ENCODE peak calls at places on chromosome 20, in six cellular contexts. One of them, this sample, is unnamed.

GRCh38 chr20:20095114-20095872 is 43.0 kb downstream of the CFAP61 start:
- DNase-seq in upper lobe of right lung: no peak
- DNase-seq in A549: no peak
- DNase-seq in IMR-90: no peak
- DNase-seq in suprapubic skin: no peak
- DNase-seq in neural progenitor cell: no peak
- DNase-seq in this sample: no peak

GRCh38 chr20:4021905-4022304 is 6.5 kb upstream of the RNF24 start:
- DNase-seq in upper lobe of right lung: no peak
- DNase-seq in A549: no peak
- DNase-seq in IMR-90: peak; percentile 58
- DNase-seq in suprapubic skin: no peak
- DNase-seq in neural progenitor cell: no peak
- DNase-seq in this sample: no peak

GRCh38 chr20:35663813-35664543 is 722 bp downstream of the CPNE1 start:
- DNase-seq in upper lobe of right lung: peak; percentile 74
- DNase-seq in A549: peak; percentile 54
- DNase-seq in IMR-90: peak; percentile 6
- DNase-seq in suprapubic skin: peak; percentile 69
- DNase-seq in neural progenitor cell: peak; percentile 79
- DNase-seq in this sample: no peak

GRCh38 chr20:48538058-48538825 is 289.6 kb downstream of the PREX1 start:
- DNase-seq in upper lobe of right lung: no peak
- DNase-seq in A549: peak; percentile 51
- DNase-seq in IMR-90: peak; percentile 52
- DNase-seq in suprapubic skin: no peak
- DNase-seq in neural progenitor cell: peak; percentile 48
- DNase-seq in this sample: no peak

GRCh38 chr20:10065154-10065833 is 30.5 kb downstream of the ANKEF1 start:
- DNase-seq in upper lobe of right lung: no peak
- DNase-seq in A549: no peak
- DNase-seq in IMR-90: peak; percentile 33
- DNase-seq in suprapubic skin: no peak
- DNase-seq in neural progenitor cell: no peak
- DNase-seq in this sample: no peak

GRCh38 chr20:10761786-10762185 is 88.0 kb upstream of the JAG1 start:
- DNase-seq in upper lobe of right lung: no peak
- DNase-seq in A549: no peak
- DNase-seq in IMR-90: peak; percentile 58
- DNase-seq in suprapubic skin: no peak
- DNase-seq in neural progenitor cell: no peak
- DNase-seq in this sample: no peak

GRCh38 chr20:5845686-5846651 is 95.8 kb downstream of the SHLD1 start:
- DNase-seq in upper lobe of right lung: no peak
- DNase-seq in A549: no peak
- DNase-seq in IMR-90: peak; percentile 45
- DNase-seq in suprapubic skin: no peak
- DNase-seq in neural progenitor cell: peak; percentile 28
- DNase-seq in this sample: no peak

GRCh38 chr20:50348118-50348517 is 157.5 kb downstream of the CEBPB start:
- DNase-seq in upper lobe of right lung: no peak
- DNase-seq in A549: no peak
- DNase-seq in IMR-90: no peak
- DNase-seq in suprapubic skin: no peak
- DNase-seq in neural progenitor cell: no peak
- DNase-seq in this sample: no peak

GRCh38 chr20:17227669-17228623 is 1.1 kb downstream of the PCSK2 start:
- DNase-seq in upper lobe of right lung: peak; percentile 62
- DNase-seq in A549: no peak
- DNase-seq in IMR-90: peak; percentile 1
- DNase-seq in suprapubic skin: no peak
- DNase-seq in neural progenitor cell: peak; percentile 89
- DNase-seq in this sample: no peak

GRCh38 chr20:14049111-14049510 is 53.8 kb downstream of the MACROD2 start:
- DNase-seq in upper lobe of right lung: no peak
- DNase-seq in A549: no peak
- DNase-seq in IMR-90: no peak
- DNase-seq in suprapubic skin: no peak
- DNase-seq in neural progenitor cell: no peak
- DNase-seq in this sample: no peak

GRCh38 chr20:15018966-15019365 is 681.6 kb upstream of the FLRT3 start:
- DNase-seq in upper lobe of right lung: no peak
- DNase-seq in A549: no peak
- DNase-seq in IMR-90: no peak
- DNase-seq in suprapubic skin: no peak
- DNase-seq in neural progenitor cell: no peak
- DNase-seq in this sample: no peak

GRCh38 chr20:34729416-34729815 is 25.3 kb downstream of the TP53INP2 start:
- DNase-seq in upper lobe of right lung: no peak
- DNase-seq in A549: no peak
- DNase-seq in IMR-90: no peak
- DNase-seq in suprapubic skin: no peak
- DNase-seq in neural progenitor cell: no peak
- DNase-seq in this sample: no peak

GRCh38 chr20:53738945-53739798 is 145.5 kb upstream of the ZNF217 start:
- DNase-seq in upper lobe of right lung: no peak
- DNase-seq in A549: no peak
- DNase-seq in IMR-90: no peak
- DNase-seq in suprapubic skin: no peak
- DNase-seq in neural progenitor cell: no peak
- DNase-seq in this sample: no peak

GRCh38 chr20:19265646-19266374 is 53.4 kb downstream of the SLC24A3 start:
- DNase-seq in upper lobe of right lung: no peak
- DNase-seq in A549: no peak
- DNase-seq in IMR-90: no peak
- DNase-seq in suprapubic skin: no peak
- DNase-seq in neural progenitor cell: no peak
- DNase-seq in this sample: no peak

GRCh38 chr20:20084296-20084752 is 32.0 kb downstream of the CFAP61 start:
- DNase-seq in upper lobe of right lung: no peak
- DNase-seq in A549: no peak
- DNase-seq in IMR-90: no peak
- DNase-seq in suprapubic skin: no peak
- DNase-seq in neural progenitor cell: no peak
- DNase-seq in this sample: no peak

GRCh38 chr20:31967830-31968249 is at the start of gene XKR7:
- DNase-seq in upper lobe of right lung: no peak
- DNase-seq in A549: no peak
- DNase-seq in IMR-90: no peak
- DNase-seq in suprapubic skin: no peak
- DNase-seq in neural progenitor cell: peak; percentile 59
- DNase-seq in this sample: no peak

GRCh38 chr20:63497138-63497945 is 1.5 kb downstream of the EEF1A2 start:
- DNase-seq in upper lobe of right lung: peak; percentile 57
- DNase-seq in A549: no peak
- DNase-seq in IMR-90: no peak
- DNase-seq in suprapubic skin: peak; percentile 62
- DNase-seq in neural progenitor cell: no peak
- DNase-seq in this sample: no peak
- H3K4me3 ChIP-seq in upper lobe of right lung: no peak overlapping the region
- H3K4me3 ChIP-seq in A549: peak overlapping the region; percentile 99
- H3K4me3 ChIP-seq in IMR-90: no peak overlapping the region
- H3K4me3 ChIP-seq in suprapubic skin: no peak overlapping the region
- H3K4me3 ChIP-seq in neural progenitor cell: no peak overlapping the region
- H3K4me3 ChIP-seq in this sample: no peak overlapping the region

GRCh38 chr20:57315083-57315963 is 14.3 kb upstream of the SPO11 start:
- DNase-seq in upper lobe of right lung: no peak
- DNase-seq in A549: no peak
- DNase-seq in IMR-90: no peak
- DNase-seq in suprapubic skin: no peak
- DNase-seq in neural progenitor cell: no peak
- DNase-seq in this sample: no peak

GRCh38 chr20:57316795-57317201 is 12.8 kb upstream of the SPO11 start:
- DNase-seq in upper lobe of right lung: no peak
- DNase-seq in A549: no peak
- DNase-seq in IMR-90: no peak
- DNase-seq in suprapubic skin: no peak
- DNase-seq in neural progenitor cell: no peak
- DNase-seq in this sample: no peak

GRCh38 chr20:57317789-57318371 is 11.7 kb upstream of the SPO11 start:
- DNase-seq in upper lobe of right lung: no peak
- DNase-seq in A549: no peak
- DNase-seq in IMR-90: no peak
- DNase-seq in suprapubic skin: no peak
- DNase-seq in neural progenitor cell: no peak
- DNase-seq in this sample: no peak

GRCh38 chr20:57317316-57317788 is 12.3 kb upstream of the SPO11 start:
- DNase-seq in upper lobe of right lung: no peak
- DNase-seq in A549: no peak
- DNase-seq in IMR-90: no peak
- DNase-seq in suprapubic skin: no peak
- DNase-seq in neural progenitor cell: no peak
- DNase-seq in this sample: no peak

GRCh38 chr20:57315964-57316480 is 13.6 kb upstream of the SPO11 start:
- DNase-seq in upper lobe of right lung: no peak
- DNase-seq in A549: no peak
- DNase-seq in IMR-90: no peak
- DNase-seq in suprapubic skin: no peak
- DNase-seq in neural progenitor cell: no peak
- DNase-seq in this sample: no peak
- H3K4me1 ChIP-seq in upper lobe of right lung: no peaks in the 10 kb centered on the region
- H3K4me1 ChIP-seq in A549: no peaks in the 10 kb centered on the region
- H3K4me1 ChIP-seq in IMR-90: no peaks in the 10 kb centered on the region
- H3K4me1 ChIP-seq in suprapubic skin: peaks cover 21% of the 10 kb centered on the region
- H3K4me1 ChIP-seq in neural progenitor cell: peaks cover 6% of the 10 kb centered on the region
- H3K4me1 ChIP-seq in this sample: peaks cover 6% of the 10 kb centered on the region

GRCh38 chr20:611047-611842 is 1.1 kb upstream of the TCF15 start:
- DNase-seq in upper lobe of right lung: peak; percentile 57
- DNase-seq in A549: no peak
- DNase-seq in IMR-90: no peak
- DNase-seq in suprapubic skin: no peak
- DNase-seq in neural progenitor cell: no peak
- DNase-seq in this sample: no peak

GRCh38 chr20:610130-611046 is at the start of gene TCF15:
- DNase-seq in upper lobe of right lung: peak; percentile 55
- DNase-seq in A549: no peak
- DNase-seq in IMR-90: no peak
- DNase-seq in suprapubic skin: no peak
- DNase-seq in neural progenitor cell: peak; percentile 87
- DNase-seq in this sample: no peak

GRCh38 chr20:607476-607875 is 2.6 kb downstream of the TCF15 start:
- DNase-seq in upper lobe of right lung: peak; percentile 33
- DNase-seq in A549: no peak
- DNase-seq in IMR-90: no peak
- DNase-seq in suprapubic skin: no peak
- DNase-seq in neural progenitor cell: no peak
- DNase-seq in this sample: no peak

GRCh38 chr20:609371-609964 is 641 bp downstream of the TCF15 start:
- DNase-seq in upper lobe of right lung: peak; percentile 48
- DNase-seq in A549: no peak
- DNase-seq in IMR-90: no peak
- DNase-seq in suprapubic skin: no peak
- DNase-seq in neural progenitor cell: no peak
- DNase-seq in this sample: no peak

DNA sequence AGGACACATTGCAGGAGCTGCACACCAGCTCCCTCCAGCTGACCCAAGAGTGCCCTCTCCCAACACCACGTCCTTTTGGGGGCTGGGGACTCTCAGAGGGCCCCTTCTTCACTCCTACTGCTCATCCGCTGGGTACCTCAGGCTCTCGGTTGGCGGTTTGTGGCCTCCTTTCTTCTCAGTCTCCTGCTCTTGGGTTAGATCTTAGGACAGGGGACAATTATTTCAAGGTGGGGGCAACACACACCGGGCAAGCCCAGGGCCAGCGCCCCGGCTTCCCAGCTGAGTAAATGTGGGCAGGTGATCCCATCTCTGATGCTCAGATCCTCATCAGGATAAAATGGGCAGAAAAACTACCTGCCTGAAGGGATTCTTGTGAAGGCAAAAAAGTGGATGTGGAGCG is 1.1 kb downstream of the TCF15 start:
- DNase-seq in upper lobe of right lung: peak; percentile 43
- DNase-seq in A549: no peak
- DNase-seq in IMR-90: no peak
- DNase-seq in suprapubic skin: no peak
- DNase-seq in neural progenitor cell: no peak
- DNase-seq in this sample: no peak
- H3K4me3 ChIP-seq in upper lobe of right lung: no peak overlapping the region
- H3K4me3 ChIP-seq in A549: no peak overlapping the region
- H3K4me3 ChIP-seq in IMR-90: no peak overlapping the region
- H3K4me3 ChIP-seq in suprapubic skin: no peak overlapping the region
- H3K4me3 ChIP-seq in neural progenitor cell: peak overlapping the region; percentile 40
- H3K4me3 ChIP-seq in this sample: peak overlapping the region; percentile 8

GRCh38 chr20:58543274-58543673 is 28.1 kb upstream of the APCDD1L start:
- DNase-seq in upper lobe of right lung: no peak
- DNase-seq in A549: no peak
- DNase-seq in IMR-90: no peak
- DNase-seq in suprapubic skin: no peak
- DNase-seq in neural progenitor cell: no peak
- DNase-seq in this sample: no peak
- H3K4me1 ChIP-seq in upper lobe of right lung: no peaks in the 10 kb centered on the region
- H3K4me1 ChIP-seq in A549: no peaks in the 10 kb centered on the region
- H3K4me1 ChIP-seq in IMR-90: peaks cover 18% of the 10 kb centered on the region
- H3K4me1 ChIP-seq in suprapubic skin: no peaks in the 10 kb centered on the region
- H3K4me1 ChIP-seq in neural progenitor cell: peaks cover 20% of the 10 kb centered on the region
- H3K4me1 ChIP-seq in this sample: no peaks in the 10 kb centered on the region

GRCh38 chr20:62925420-62926228 is 681 bp downstream of the DIDO1 start:
- DNase-seq in upper lobe of right lung: peak; percentile 77
- DNase-seq in A549: no peak
- DNase-seq in IMR-90: peak; percentile 16
- DNase-seq in suprapubic skin: no peak
- DNase-seq in neural progenitor cell: peak; percentile 61
- DNase-seq in this sample: no peak

GRCh38 chr20:62922451-62922921 is 3.8 kb downstream of the DIDO1 start:
- DNase-seq in upper lobe of right lung: no peak
- DNase-seq in A549: no peak
- DNase-seq in IMR-90: no peak
- DNase-seq in suprapubic skin: no peak
- DNase-seq in neural progenitor cell: no peak
- DNase-seq in this sample: no peak

GRCh38 chr20:62926229-62927127 is at the start of gene DIDO1:
- DNase-seq in upper lobe of right lung: peak; percentile 96
- DNase-seq in A549: peak; percentile 96
- DNase-seq in IMR-90: peak; percentile 77
- DNase-seq in suprapubic skin: peak; percentile 89
- DNase-seq in neural progenitor cell: peak; percentile 96
- DNase-seq in this sample: peak; percentile 60

GRCh38 chr20:62924567-62925419 is 1.5 kb downstream of the DIDO1 start:
- DNase-seq in upper lobe of right lung: no peak
- DNase-seq in A549: no peak
- DNase-seq in IMR-90: peak; percentile 34
- DNase-seq in suprapubic skin: no peak
- DNase-seq in neural progenitor cell: no peak
- DNase-seq in this sample: no peak

GRCh38 chr20:62923669-62924566 is 2.4 kb downstream of the DIDO1 start:
- DNase-seq in upper lobe of right lung: no peak
- DNase-seq in A549: no peak
- DNase-seq in IMR-90: no peak
- DNase-seq in suprapubic skin: no peak
- DNase-seq in neural progenitor cell: no peak
- DNase-seq in this sample: no peak
- H3K4me3 ChIP-seq in upper lobe of right lung: peak overlapping the region; percentile 88
- H3K4me3 ChIP-seq in A549: peak overlapping the region; percentile 76
- H3K4me3 ChIP-seq in IMR-90: peak overlapping the region; percentile 99
- H3K4me3 ChIP-seq in suprapubic skin: peak overlapping the region; percentile 82
- H3K4me3 ChIP-seq in neural progenitor cell: peak overlapping the region; percentile 99
- H3K4me3 ChIP-seq in this sample: no peak overlapping the region

GRCh38 chr20:47318027-47318595 is 38.4 kb downstream of the ZMYND8 start:
- DNase-seq in upper lobe of right lung: peak; percentile 62
- DNase-seq in A549: no peak
- DNase-seq in IMR-90: peak; percentile 65
- DNase-seq in suprapubic skin: peak; percentile 73
- DNase-seq in neural progenitor cell: peak; percentile 24
- DNase-seq in this sample: no peak
- H3K4me1 ChIP-seq in upper lobe of right lung: peaks cover 88% of the 10 kb centered on the region
- H3K4me1 ChIP-seq in A549: peaks cover 89% of the 10 kb centered on the region
- H3K4me1 ChIP-seq in IMR-90: peaks cover 45% of the 10 kb centered on the region
- H3K4me1 ChIP-seq in suprapubic skin: peaks cover 81% of the 10 kb centered on the region
- H3K4me1 ChIP-seq in neural progenitor cell: peaks cover 64% of the 10 kb centered on the region
- H3K4me1 ChIP-seq in this sample: peaks cover 80% of the 10 kb centered on the region

This sample was measured in esophagus squamous epithelium.